ENCODE peak calls at places on chromosome 2, in six cellular contexts. X, P, R, B, W and N are unnamed samples. For H3K4me1 and H3K9me3, the result is how much of the 10 kb centered on the place peaks cover.

GRCh38 chr2:197229509-197230458 is 80.8 kb downstream of the ANKRD44 start:
- DNase-seq in X (no peak), P (no peak), R (no peak), B (no peak), W (peak), N (no peak)

GRCh38 chr2:96236882-96237281 is 28.3 kb upstream of the STARD7 start:
- DNase-seq in X (no peak), P (peak), R (no peak), B (no peak), W (no peak), N (no peak)

GRCh38 chr2:106885981-106886915 is at the start of gene ST6GAL2:
- DNase-seq in X (no peak), P (no peak), R (no peak), B (no peak), W (peak), N (peak)

GRCh38 chr2:130829020-130829419 is 7.7 kb upstream of the ARHGEF4 start:
- DNase-seq in X (peak), P (no peak), R (no peak), B (no peak), W (no peak), N (no peak)

GRCh38 chr2:209276000-209276399 is 147.8 kb upstream of the MAP2 start:
- DNase-seq in X (no peak), P (no peak), R (no peak), B (no peak), W (no peak), N (no peak)

GRCh38 chr2:74671479-74671878 is 17.4 kb downstream of the SEMA4F start:
- DNase-seq in X (no peak), P (no peak), R (no peak), B (no peak), W (no peak), N (no peak)

GRCh38 chr2:449246-450067 is 161.6 kb upstream of the ALKAL2 start:
- DNase-seq in X (no peak), P (no peak), R (no peak), B (no peak), W (no peak), N (no peak)

GRCh38 chr2:28461056-28461455 is 34.8 kb upstream of the PLB1 start:
- DNase-seq in X (no peak), P (no peak), R (no peak), B (no peak), W (no peak), N (no peak)

GRCh38 chr2:1925516-1925915 is 181.2 kb upstream of the PXDN start:
- DNase-seq in X (no peak), P (no peak), R (no peak), B (no peak), W (no peak), N (no peak)

GRCh38 chr2:172710584-172711024 is 25.0 kb upstream of the RAPGEF4 start:
- DNase-seq in X (no peak), P (no peak), R (no peak), B (no peak), W (peak), N (peak)

GRCh38 chr2:21643180-21643579 is 519.4 kb downstream of the TDRD15 start:
- DNase-seq in X (no peak), P (no peak), R (no peak), B (peak), W (no peak), N (no peak)

GRCh38 chr2:197427986-197428385 is 6.8 kb downstream of the SF3B1 start:
- DNase-seq in X (no peak), P (no peak), R (no peak), B (no peak), W (no peak), N (no peak)

GRCh38 chr2:15306706-15307105 is 254.4 kb downstream of the NBAS start:
- DNase-seq in X (no peak), P (no peak), R (no peak), B (no peak), W (no peak), N (no peak)

GRCh38 chr2:72032481-72033041 is 115.1 kb downstream of the CYP26B1 start:
- DNase-seq in X (no peak), P (no peak), R (no peak), B (no peak), W (no peak), N (no peak)

GRCh38 chr2:144346229-144346628 is 173.7 kb downstream of the ZEB2 start:
- DNase-seq in X (no peak), P (no peak), R (no peak), B (no peak), W (no peak), N (no peak)
- H3K4me1 ChIP-seq in X (under half), P (under half), R (under half), B (under half), W (under half), N (under half)

GRCh38 chr2:219270055-219270372 is 9.2 kb upstream of the DNAJB2 start:
- DNase-seq in X (no peak), P (no peak), R (no peak), B (no peak), W (no peak), N (no peak)

GRCh38 chr2:219266232-219266631 is 12.5 kb upstream of the TUBA4A start:
- DNase-seq in X (no peak), P (no peak), R (no peak), B (no peak), W (no peak), N (no peak)

GRCh38 chr2:219272351-219272750 is 6.8 kb upstream of the DNAJB2 start:
- DNase-seq in X (no peak), P (no peak), R (no peak), B (no peak), W (no peak), N (no peak)

GRCh38 chr2:219271021-219271420 is 8.1 kb upstream of the DNAJB2 start:
- DNase-seq in X (no peak), P (no peak), R (no peak), B (no peak), W (no peak), N (no peak)

DNA sequence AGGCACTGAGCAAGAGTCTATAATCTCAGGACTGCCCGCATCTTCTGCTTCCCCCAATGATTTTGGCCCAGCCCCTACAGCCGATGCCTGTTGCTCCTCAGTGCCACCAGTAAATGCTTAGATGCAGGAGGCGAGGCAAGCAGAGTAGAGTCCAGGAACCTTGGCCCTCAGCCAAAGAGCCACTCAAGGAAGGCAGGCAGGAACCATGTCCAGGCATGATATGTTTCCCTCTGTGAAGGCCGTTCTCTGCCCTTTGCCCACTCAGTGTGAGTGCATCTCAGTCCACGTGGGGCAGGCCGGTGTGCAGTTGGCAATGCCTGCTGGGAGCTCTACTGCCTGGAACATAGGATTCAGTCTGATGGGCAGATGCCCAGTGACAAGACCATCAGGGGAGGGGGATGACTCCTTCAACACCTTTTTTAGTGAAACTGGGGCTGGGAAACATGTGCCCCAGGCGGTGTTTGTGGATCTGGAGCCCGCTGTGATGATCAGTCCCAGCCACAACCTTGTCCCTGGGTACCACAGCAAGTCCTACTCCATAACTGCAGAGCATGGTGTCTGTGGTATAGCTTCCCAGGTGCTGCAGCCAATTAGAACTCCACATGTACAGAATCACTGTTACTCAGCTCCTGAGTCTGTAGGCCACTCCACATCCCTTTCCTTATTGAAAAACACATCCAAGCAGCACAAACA is 9.7 kb upstream of the DNAJB2 start:
- DNase-seq in X (no peak), P (no peak), R (peak), B (no peak), W (no peak), N (no peak)
- H3K27ac ChIP-seq in X (no peak), P (no peak), R (peak), B (no peak), W (no peak), N (no peak)

GRCh38 chr2:200048421-200048820 is 93.0 kb downstream of the MAIP1 start:
- DNase-seq in X (no peak), P (no peak), R (no peak), B (no peak), W (no peak), N (no peak)
- H3K9me3 ChIP-seq in X (under half), P (under half), R (under half), B (under half), W (under half), N (under half)

GRCh38 chr2:201408931-201409330 is 42.3 kb downstream of the TRAK2 start:
- DNase-seq in X (no peak), P (no peak), R (no peak), B (no peak), W (no peak), N (no peak)
- H3K4me1 ChIP-seq in X (under half), P (under half), R (under half), B (under half), W (under half), N (under half)

GRCh38 chr2:12168354-12169059 is 422.1 kb downstream of the LPIN1 start:
- DNase-seq in X (no peak), P (no peak), R (no peak), B (no peak), W (no peak), N (no peak)

GRCh38 chr2:12170151-12170550 is 423.7 kb downstream of the LPIN1 start:
- DNase-seq in X (no peak), P (no peak), R (no peak), B (no peak), W (no peak), N (no peak)

GRCh38 chr2:12169721-12170120 is 423.3 kb downstream of the LPIN1 start:
- DNase-seq in X (no peak), P (peak), R (peak), B (no peak), W (peak), N (peak)

GRCh38 chr2:12167525-12168317 is 421.3 kb downstream of the LPIN1 start:
- DNase-seq in X (no peak), P (no peak), R (no peak), B (no peak), W (no peak), N (peak)

DNA sequence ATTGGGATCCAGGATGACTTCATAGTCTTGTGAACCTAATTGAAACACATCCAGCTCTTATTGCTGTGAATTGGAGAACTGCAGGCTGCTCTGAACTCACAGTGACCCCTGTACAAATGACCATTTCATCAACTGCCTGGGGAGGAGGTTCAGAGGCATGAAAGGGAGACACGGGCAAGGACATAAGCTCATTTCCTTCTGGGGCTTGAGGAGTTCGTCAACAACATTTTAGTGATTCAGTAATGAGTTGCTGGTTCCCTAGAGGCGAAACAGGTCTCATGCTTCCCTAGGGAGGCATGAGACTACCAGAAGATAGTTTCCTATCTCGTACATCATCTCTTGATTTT is 422.6 kb downstream of the LPIN1 start:
- DNase-seq in X (no peak), P (peak), R (peak), B (no peak), W (peak), N (peak)
- H3K27ac ChIP-seq in X (no peak), P (peak), R (peak), B (no peak), W (peak), N (no peak)

DNA sequence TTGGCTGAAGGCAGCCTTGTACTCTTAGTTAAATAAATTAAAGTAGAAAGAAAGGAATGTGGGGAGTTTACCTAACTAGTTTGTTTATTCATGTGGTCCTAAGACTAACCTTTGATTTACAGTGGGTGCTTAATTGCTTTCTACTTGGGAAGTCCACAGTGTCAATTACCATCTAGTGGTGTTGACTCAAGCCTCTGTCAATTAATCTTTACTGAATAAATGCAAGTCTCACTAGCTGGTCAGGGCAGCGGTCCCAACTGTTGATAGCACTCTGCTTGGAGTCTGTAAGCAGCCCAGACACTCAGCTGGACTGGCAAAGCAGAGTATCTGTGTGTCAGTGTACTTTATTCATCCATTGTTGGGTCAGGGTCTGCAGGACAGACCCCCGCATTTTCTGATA is 15.8 kb downstream of the ZNF514 start:
- DNase-seq in X (no peak), P (no peak), R (no peak), B (no peak), W (no peak), N (no peak)
- H3K9me3 ChIP-seq in X (under half), P (under half), R (half or more), B (under half), W (half or more), N (under half)

GRCh38 chr2:86295071-86295470 is 42.4 kb downstream of the REEP1 start:
- DNase-seq in X (no peak), P (no peak), R (no peak), B (no peak), W (no peak), N (no peak)
- H3K4me1 ChIP-seq in X (under half), P (half or more), R (under half), B (under half), W (under half), N (under half)